ENCODE peak calls at places on chromosomes 11 and 22, in eight cellular contexts. One of them, this sample, is unnamed.

GRCh38 chr22:48755332-48755949 is 1072.2 kb downstream of the BRD1 start:
- DNase-seq in GOT3: no peak
- DNase-seq in endodermal cell: peak
- DNase-seq in hippocampal formation: no peak
- DNase-seq in sigmoid colon: peak
- DNase-seq in HTR-8/SVneo: no peak
- DNase-seq in HFF-Myc: no peak
- DNase-seq in left kidney: no peak
- DNase-seq in this sample: no peak

GRCh38 chr22:50673231-50674126 is 856 bp downstream of the SHANK3 start:
- DNase-seq in GOT3: no peak
- DNase-seq in endodermal cell: peak
- DNase-seq in hippocampal formation: no peak
- DNase-seq in sigmoid colon: no peak
- DNase-seq in HTR-8/SVneo: no peak
- DNase-seq in HFF-Myc: no peak
- DNase-seq in left kidney: peak
- DNase-seq in this sample: no peak

GRCh38 chr22:37630839-37631435 is 8.5 kb upstream of the SH3BP1 start:
- DNase-seq in GOT3: no peak
- DNase-seq in endodermal cell: no peak
- DNase-seq in hippocampal formation: no peak
- DNase-seq in sigmoid colon: peak
- DNase-seq in HTR-8/SVneo: no peak
- DNase-seq in HFF-Myc: no peak
- DNase-seq in left kidney: no peak
- DNase-seq in this sample: no peak

GRCh38 chr11:28146123-28146751 is 38.0 kb downstream of the METTL15 start:
- DNase-seq in GOT3: no peak
- DNase-seq in endodermal cell: no peak
- DNase-seq in hippocampal formation: peak
- DNase-seq in sigmoid colon: no peak
- DNase-seq in HTR-8/SVneo: peak
- DNase-seq in HFF-Myc: peak
- DNase-seq in left kidney: no peak
- DNase-seq in this sample: peak

GRCh38 chr22:21927174-21927823 is 25.3 kb downstream of the PPM1F start:
- DNase-seq in GOT3: no peak
- DNase-seq in endodermal cell: peak
- DNase-seq in hippocampal formation: no peak
- DNase-seq in sigmoid colon: no peak
- DNase-seq in HTR-8/SVneo: no peak
- DNase-seq in HFF-Myc: no peak
- DNase-seq in left kidney: peak
- DNase-seq in this sample: no peak

GRCh38 chr11:46649180-46649738 is 31.9 kb downstream of the ATG13 start:
- DNase-seq in GOT3: no peak
- DNase-seq in endodermal cell: no peak
- DNase-seq in hippocampal formation: peak
- DNase-seq in sigmoid colon: peak
- DNase-seq in HTR-8/SVneo: peak
- DNase-seq in HFF-Myc: peak
- DNase-seq in left kidney: peak
- DNase-seq in this sample: peak

GRCh38 chr22:28841111-28841510 is 40.7 kb upstream of the XBP1 start:
- DNase-seq in GOT3: no peak
- DNase-seq in endodermal cell: no peak
- DNase-seq in hippocampal formation: no peak
- DNase-seq in sigmoid colon: no peak
- DNase-seq in HTR-8/SVneo: no peak
- DNase-seq in HFF-Myc: no peak
- DNase-seq in left kidney: no peak
- DNase-seq in this sample: no peak

GRCh38 chr22:20244744-20245576 is 23.2 kb downstream of the RTN4R start:
- DNase-seq in GOT3: no peak
- DNase-seq in endodermal cell: no peak
- DNase-seq in hippocampal formation: no peak
- DNase-seq in sigmoid colon: no peak
- DNase-seq in HTR-8/SVneo: no peak
- DNase-seq in HFF-Myc: no peak
- DNase-seq in left kidney: peak
- DNase-seq in this sample: no peak

GRCh38 chr11:76635991-76636520 is 34.5 kb downstream of the LRRC32 start:
- DNase-seq in GOT3: no peak
- DNase-seq in endodermal cell: peak
- DNase-seq in hippocampal formation: no peak
- DNase-seq in sigmoid colon: peak
- DNase-seq in HTR-8/SVneo: no peak
- DNase-seq in HFF-Myc: no peak
- DNase-seq in left kidney: peak
- DNase-seq in this sample: no peak

GRCh38 chr11:20762112-20762511 is 92.7 kb downstream of the NELL1 start:
- DNase-seq in GOT3: no peak
- DNase-seq in endodermal cell: no peak
- DNase-seq in hippocampal formation: no peak
- DNase-seq in sigmoid colon: no peak
- DNase-seq in HTR-8/SVneo: no peak
- DNase-seq in HFF-Myc: no peak
- DNase-seq in left kidney: no peak
- DNase-seq in this sample: no peak

GRCh38 chr11:120702656-120703055 is 191.1 kb downstream of the GRIK4 start:
- DNase-seq in GOT3: no peak
- DNase-seq in endodermal cell: no peak
- DNase-seq in hippocampal formation: no peak
- DNase-seq in sigmoid colon: no peak
- DNase-seq in HTR-8/SVneo: no peak
- DNase-seq in HFF-Myc: no peak
- DNase-seq in left kidney: no peak
- DNase-seq in this sample: no peak

GRCh38 chr22:39077513-39077840 is 402 bp downstream of the APOBEC3G start:
- DNase-seq in GOT3: no peak
- DNase-seq in endodermal cell: no peak
- DNase-seq in hippocampal formation: no peak
- DNase-seq in sigmoid colon: no peak
- DNase-seq in HTR-8/SVneo: no peak
- DNase-seq in HFF-Myc: no peak
- DNase-seq in left kidney: no peak
- DNase-seq in this sample: no peak

GRCh38 chr11:86292912-86293606 is 9.0 kb upstream of the HIKESHI start:
- DNase-seq in GOT3: no peak
- DNase-seq in endodermal cell: no peak
- DNase-seq in hippocampal formation: no peak
- DNase-seq in sigmoid colon: no peak
- DNase-seq in HTR-8/SVneo: no peak
- DNase-seq in HFF-Myc: no peak
- DNase-seq in left kidney: no peak
- DNase-seq in this sample: no peak

GRCh38 chr22:41782316-41782715 is 18.2 kb upstream of the CCDC134 start:
- DNase-seq in GOT3: no peak
- DNase-seq in endodermal cell: no peak
- DNase-seq in hippocampal formation: no peak
- DNase-seq in sigmoid colon: no peak
- DNase-seq in HTR-8/SVneo: no peak
- DNase-seq in HFF-Myc: no peak
- DNase-seq in left kidney: no peak
- DNase-seq in this sample: no peak

GRCh38 chr11:60265373-60266214 is 14.9 kb upstream of the MS4A4A start:
- DNase-seq in GOT3: no peak
- DNase-seq in endodermal cell: no peak
- DNase-seq in hippocampal formation: peak
- DNase-seq in sigmoid colon: no peak
- DNase-seq in HTR-8/SVneo: peak
- DNase-seq in HFF-Myc: peak
- DNase-seq in left kidney: peak
- DNase-seq in this sample: no peak

GRCh38 chr11:19349340-19350025 is 108.7 kb upstream of the E2F8 start:
- DNase-seq in GOT3: no peak
- DNase-seq in endodermal cell: no peak
- DNase-seq in hippocampal formation: peak
- DNase-seq in sigmoid colon: no peak
- DNase-seq in HTR-8/SVneo: no peak
- DNase-seq in HFF-Myc: no peak
- DNase-seq in left kidney: no peak
- DNase-seq in this sample: no peak

GRCh38 chr11:122682464-122682863 is 26.9 kb downstream of the UBASH3B start:
- DNase-seq in GOT3: no peak
- DNase-seq in endodermal cell: no peak
- DNase-seq in hippocampal formation: no peak
- DNase-seq in sigmoid colon: no peak
- DNase-seq in HTR-8/SVneo: no peak
- DNase-seq in HFF-Myc: no peak
- DNase-seq in left kidney: no peak
- DNase-seq in this sample: no peak

GRCh38 chr11:128790200-128790599 is 76.9 kb downstream of the KCNJ1 start:
- DNase-seq in GOT3: no peak
- DNase-seq in endodermal cell: no peak
- DNase-seq in hippocampal formation: peak
- DNase-seq in sigmoid colon: no peak
- DNase-seq in HTR-8/SVneo: no peak
- DNase-seq in HFF-Myc: no peak
- DNase-seq in left kidney: peak
- DNase-seq in this sample: peak

GRCh38 chr22:42752912-42753311 is 32.2 kb upstream of the A4GALT start:
- DNase-seq in GOT3: no peak
- DNase-seq in endodermal cell: no peak
- DNase-seq in hippocampal formation: no peak
- DNase-seq in sigmoid colon: no peak
- DNase-seq in HTR-8/SVneo: no peak
- DNase-seq in HFF-Myc: no peak
- DNase-seq in left kidney: no peak
- DNase-seq in this sample: peak

GRCh38 chr11:36098046-36098445 is 154.2 kb downstream of the LDLRAD3 start:
- DNase-seq in GOT3: no peak
- DNase-seq in endodermal cell: peak
- DNase-seq in hippocampal formation: no peak
- DNase-seq in sigmoid colon: no peak
- DNase-seq in HTR-8/SVneo: no peak
- DNase-seq in HFF-Myc: no peak
- DNase-seq in left kidney: no peak
- DNase-seq in this sample: no peak

GRCh38 chr11:66619080-66619554 is 2.7 kb downstream of the RBM14 start:
- DNase-seq in GOT3: no peak
- DNase-seq in endodermal cell: no peak
- DNase-seq in hippocampal formation: no peak
- DNase-seq in sigmoid colon: no peak
- DNase-seq in HTR-8/SVneo: no peak
- DNase-seq in HFF-Myc: no peak
- DNase-seq in left kidney: peak
- DNase-seq in this sample: peak

GRCh38 chr11:58905716-58906547 is 33.4 kb upstream of the GLYATL1 start:
- DNase-seq in GOT3: peak
- DNase-seq in endodermal cell: peak
- DNase-seq in hippocampal formation: peak
- DNase-seq in sigmoid colon: no peak
- DNase-seq in HTR-8/SVneo: peak
- DNase-seq in HFF-Myc: peak
- DNase-seq in left kidney: peak
- DNase-seq in this sample: peak

GRCh38 chr11:8070417-8071101 is 10.5 kb upstream of the TUB start:
- DNase-seq in GOT3: no peak
- DNase-seq in endodermal cell: peak
- DNase-seq in hippocampal formation: no peak
- DNase-seq in sigmoid colon: no peak
- DNase-seq in HTR-8/SVneo: peak
- DNase-seq in HFF-Myc: no peak
- DNase-seq in left kidney: peak
- DNase-seq in this sample: peak

GRCh38 chr11:83159901-83160865 is 3.3 kb downstream of the PCF11 start:
- DNase-seq in GOT3: no peak
- DNase-seq in endodermal cell: no peak
- DNase-seq in hippocampal formation: peak
- DNase-seq in sigmoid colon: no peak
- DNase-seq in HTR-8/SVneo: no peak
- DNase-seq in HFF-Myc: no peak
- DNase-seq in left kidney: peak
- DNase-seq in this sample: no peak

GRCh38 chr22:28600546-28601143 is 79.0 kb downstream of the TTC28 start:
- DNase-seq in GOT3: no peak
- DNase-seq in endodermal cell: no peak
- DNase-seq in hippocampal formation: peak
- DNase-seq in sigmoid colon: no peak
- DNase-seq in HTR-8/SVneo: peak
- DNase-seq in HFF-Myc: peak
- DNase-seq in left kidney: peak
- DNase-seq in this sample: peak

GRCh38 chr22:31626427-31627150 is 35.4 kb downstream of the PISD start:
- DNase-seq in GOT3: no peak
- DNase-seq in endodermal cell: peak
- DNase-seq in hippocampal formation: no peak
- DNase-seq in sigmoid colon: no peak
- DNase-seq in HTR-8/SVneo: no peak
- DNase-seq in HFF-Myc: no peak
- DNase-seq in left kidney: no peak
- DNase-seq in this sample: no peak

GRCh38 chr22:50537765-50538164 is 7.9 kb upstream of the KLHDC7B start:
- DNase-seq in GOT3: no peak
- DNase-seq in endodermal cell: no peak
- DNase-seq in hippocampal formation: no peak
- DNase-seq in sigmoid colon: no peak
- DNase-seq in HTR-8/SVneo: no peak
- DNase-seq in HFF-Myc: no peak
- DNase-seq in left kidney: no peak
- DNase-seq in this sample: no peak

GRCh38 chr22:32655068-32655467 is 146.4 kb upstream of the TIMP3 start:
- DNase-seq in GOT3: no peak
- DNase-seq in endodermal cell: no peak
- DNase-seq in hippocampal formation: no peak
- DNase-seq in sigmoid colon: no peak
- DNase-seq in HTR-8/SVneo: no peak
- DNase-seq in HFF-Myc: no peak
- DNase-seq in left kidney: no peak
- DNase-seq in this sample: no peak

GRCh38 chr22:41094036-41094435 is 1.6 kb downstream of the EP300 start:
- DNase-seq in GOT3: no peak
- DNase-seq in endodermal cell: no peak
- DNase-seq in hippocampal formation: peak
- DNase-seq in sigmoid colon: no peak
- DNase-seq in HTR-8/SVneo: peak
- DNase-seq in HFF-Myc: no peak
- DNase-seq in left kidney: peak
- DNase-seq in this sample: no peak

GRCh38 chr22:38864361-38865191 is 7.4 kb downstream of the CBX6 start:
- DNase-seq in GOT3: no peak
- DNase-seq in endodermal cell: peak
- DNase-seq in hippocampal formation: no peak
- DNase-seq in sigmoid colon: peak
- DNase-seq in HTR-8/SVneo: no peak
- DNase-seq in HFF-Myc: no peak
- DNase-seq in left kidney: no peak
- DNase-seq in this sample: no peak

GRCh38 chr11:108167624-108168023 is 46.3 kb downstream of the ACAT1 start:
- DNase-seq in GOT3: no peak
- DNase-seq in endodermal cell: no peak
- DNase-seq in hippocampal formation: no peak
- DNase-seq in sigmoid colon: no peak
- DNase-seq in HTR-8/SVneo: no peak
- DNase-seq in HFF-Myc: no peak
- DNase-seq in left kidney: no peak
- DNase-seq in this sample: no peak

GRCh38 chr11:69302447-69302846 is 8.5 kb downstream of the MYEOV start:
- DNase-seq in GOT3: no peak
- DNase-seq in endodermal cell: no peak
- DNase-seq in hippocampal formation: no peak
- DNase-seq in sigmoid colon: no peak
- DNase-seq in HTR-8/SVneo: no peak
- DNase-seq in HFF-Myc: no peak
- DNase-seq in left kidney: no peak
- DNase-seq in this sample: no peak